ENCODE peak calls at places on chromosome 11, in seven cellular contexts. One of them, this sample, is unnamed.

GRCh38 chr11:26271666-26272065 is 60.3 kb upstream of the ANO3 start:
- DNase-seq in activated CD8-positive, alpha-beta T cell treated with anti-CD3 and anti-CD28 coated beads, Interleukin-2, amount 10 ng/mL, durations not matched to agents 7 days and 5 days: no peak
- DNase-seq in activated T-cell treated with anti-CD3 and anti-CD28 coated beads for 1 hour: no peak
- DNase-seq in transverse colon: no peak
- DNase-seq in AG10803: no peak
- DNase-seq in AG09319: no peak
- DNase-seq in caudate nucleus: no peak
- DNase-seq in this sample: no peak

GRCh38 chr11:125457814-125458343 is 38.2 kb downstream of the FEZ1 start:
- DNase-seq in activated CD8-positive, alpha-beta T cell treated with anti-CD3 and anti-CD28 coated beads, Interleukin-2, amount 10 ng/mL, durations not matched to agents 7 days and 5 days: no peak
- DNase-seq in AG10803: peak; percentile 75
- DNase-seq in AG09319: peak; percentile 25
- DNase-seq in caudate nucleus: peak; percentile 46
- DNase-seq in transverse colon: peak; percentile 10
- DNase-seq in activated T-cell treated with anti-CD3 and anti-CD28 coated beads for 1 hour: no peak
- DNase-seq in this sample: no peak

GRCh38 chr11:17021550-17021949 is 7.3 kb upstream of the PLEKHA7 start:
- DNase-seq in AG09319: no peak
- DNase-seq in caudate nucleus: no peak
- DNase-seq in transverse colon: no peak
- DNase-seq in activated T-cell treated with anti-CD3 and anti-CD28 coated beads for 1 hour: no peak
- DNase-seq in activated CD8-positive, alpha-beta T cell treated with anti-CD3 and anti-CD28 coated beads, Interleukin-2, amount 10 ng/mL, durations not matched to agents 7 days and 5 days: no peak
- DNase-seq in AG10803: no peak
- DNase-seq in this sample: no peak

GRCh38 chr11:111944651-111945051 is 7.5 kb downstream of the DIXDC1 start:
- DNase-seq in activated T-cell treated with anti-CD3 and anti-CD28 coated beads for 1 hour: no peak
- DNase-seq in transverse colon: no peak
- DNase-seq in activated CD8-positive, alpha-beta T cell treated with anti-CD3 and anti-CD28 coated beads, Interleukin-2, amount 10 ng/mL, durations not matched to agents 7 days and 5 days: no peak
- DNase-seq in AG09319: no peak
- DNase-seq in caudate nucleus: no peak
- DNase-seq in AG10803: peak; percentile 93
- DNase-seq in this sample: no peak

GRCh38 chr11:58567889-58568512 is 7.7 kb downstream of the LPXN start:
- DNase-seq in activated CD8-positive, alpha-beta T cell treated with anti-CD3 and anti-CD28 coated beads, Interleukin-2, amount 10 ng/mL, durations not matched to agents 7 days and 5 days: peak; percentile 85
- DNase-seq in AG09319: no peak
- DNase-seq in caudate nucleus: no peak
- DNase-seq in transverse colon: peak; percentile 65
- DNase-seq in activated T-cell treated with anti-CD3 and anti-CD28 coated beads for 1 hour: peak; percentile 68
- DNase-seq in AG10803: peak; percentile 57
- DNase-seq in this sample: peak; percentile 78

GRCh38 chr11:2442554-2442953 is 1.8 kb downstream of the TRPM5 start:
- DNase-seq in AG10803: no peak
- DNase-seq in AG09319: no peak
- DNase-seq in activated CD8-positive, alpha-beta T cell treated with anti-CD3 and anti-CD28 coated beads, Interleukin-2, amount 10 ng/mL, durations not matched to agents 7 days and 5 days: no peak
- DNase-seq in transverse colon: no peak
- DNase-seq in caudate nucleus: no peak
- DNase-seq in activated T-cell treated with anti-CD3 and anti-CD28 coated beads for 1 hour: no peak
- DNase-seq in this sample: peak; percentile 89

GRCh38 chr11:100681064-100681502 is 6.0 kb upstream of the ARHGAP42 start:
- DNase-seq in activated CD8-positive, alpha-beta T cell treated with anti-CD3 and anti-CD28 coated beads, Interleukin-2, amount 10 ng/mL, durations not matched to agents 7 days and 5 days: peak; percentile 76
- DNase-seq in AG09319: no peak
- DNase-seq in AG10803: peak; percentile 52
- DNase-seq in caudate nucleus: no peak
- DNase-seq in transverse colon: peak; percentile 89
- DNase-seq in activated T-cell treated with anti-CD3 and anti-CD28 coated beads for 1 hour: no peak
- DNase-seq in this sample: peak; percentile 76

GRCh38 chr11:130023204-130023603 is 20.6 kb upstream of the PRDM10 start:
- DNase-seq in activated CD8-positive, alpha-beta T cell treated with anti-CD3 and anti-CD28 coated beads, Interleukin-2, amount 10 ng/mL, durations not matched to agents 7 days and 5 days: no peak
- DNase-seq in transverse colon: no peak
- DNase-seq in activated T-cell treated with anti-CD3 and anti-CD28 coated beads for 1 hour: no peak
- DNase-seq in AG10803: peak; percentile 83
- DNase-seq in caudate nucleus: no peak
- DNase-seq in AG09319: no peak
- DNase-seq in this sample: no peak

GRCh38 chr11:115698243-115698642 is 194.0 kb upstream of the CADM1 start:
- DNase-seq in activated CD8-positive, alpha-beta T cell treated with anti-CD3 and anti-CD28 coated beads, Interleukin-2, amount 10 ng/mL, durations not matched to agents 7 days and 5 days: no peak
- DNase-seq in activated T-cell treated with anti-CD3 and anti-CD28 coated beads for 1 hour: no peak
- DNase-seq in AG09319: no peak
- DNase-seq in caudate nucleus: no peak
- DNase-seq in transverse colon: no peak
- DNase-seq in AG10803: no peak
- DNase-seq in this sample: no peak

This sample was measured in Jurkat, Clone E6-1.